ENCODE peak calls at places on chromosomes 4 and X, in nine cellular contexts. V, X, U, Z, O, T, H, C and M are unnamed samples.
A peak's percentile ranks its signal among the peaks of the same experiment; 100 is the strongest.

GRCh38 chr4:184163813-184164212 is 53.9 kb downstream of the ENPP6 start:
- DNase-seq in V (peak; percentile 26), X (no peak), U (no peak), Z (no peak), O (peak; percentile 5), T (peak; percentile 84), H (peak; percentile 35), C (no peak), M (no peak)

GRCh38 chr4:76203541-76203940 is 10.1 kb downstream of the SCARB2 start:
- DNase-seq in V (no peak), X (no peak), U (no peak), Z (no peak), O (no peak), T (no peak), H (no peak), C (no peak), M (no peak)

GRCh38 chrX:21408776-21409175 is 34.6 kb downstream of the CNKSR2 start:
- DNase-seq in V (no peak), X (no peak), U (no peak), Z (no peak), O (no peak), T (no peak), H (no peak), C (no peak), M (no peak)

GRCh38 chrX:68647156-68647957 is at the start of gene STARD8:
- DNase-seq in V (peak; percentile 2), X (no peak), U (peak; percentile 19), Z (no peak), O (peak; percentile 57), T (peak; percentile 75), H (no peak), C (peak; percentile 32), M (no peak)

GRCh38 chr4:47499705-47500104 is 14.6 kb downstream of the ATP10D start:
- DNase-seq in V (no peak), X (no peak), U (no peak), Z (no peak), O (peak; percentile 26), T (no peak), H (no peak), C (no peak), M (no peak)

GRCh38 chrX:154529206-154529612 is 13.2 kb upstream of the FAM3A start:
- DNase-seq in V (peak; percentile 45), X (no peak), U (no peak), Z (no peak), O (no peak), T (no peak), H (no peak), C (no peak), M (no peak)

GRCh38 chrX:103464071-103464773 is 55.1 kb downstream of the RAB40A start:
- DNase-seq in V (peak; percentile 10), X (no peak), U (no peak), Z (no peak), O (peak; percentile 55), T (peak; percentile 37), H (peak; percentile 4), C (peak; percentile 8), M (no peak)

GRCh38 chr4:76712564-76712963 is 185.4 kb downstream of the SOWAHB start:
- DNase-seq in V (no peak), X (no peak), U (no peak), Z (no peak), O (no peak), T (no peak), H (no peak), C (no peak), M (no peak)

GRCh38 chrX:19334945-19335626 is 8.6 kb upstream of the PDHA1 start:
- DNase-seq in V (peak; percentile 75), X (no peak), U (no peak), Z (no peak), O (peak; percentile 4), T (no peak), H (no peak), C (peak; percentile 40), M (no peak)

GRCh38 chr4:17323619-17324400 is 188.1 kb downstream of the QDPR start:
- DNase-seq in V (no peak), X (no peak), U (no peak), Z (no peak), O (peak; percentile 76), T (no peak), H (no peak), C (no peak), M (no peak)

GRCh38 chr4:186105721-186106335 is 1.3 kb downstream of the FAM149A start:
- DNase-seq in V (no peak), X (no peak), U (no peak), Z (no peak), O (no peak), T (peak; percentile 36), H (no peak), C (no peak), M (no peak)

GRCh38 chr4:48079972-48080391 is 54.1 kb downstream of the TXK start:
- DNase-seq in V (no peak), X (no peak), U (no peak), Z (no peak), O (peak; percentile 72), T (no peak), H (no peak), C (no peak), M (no peak)

GRCh38 chr4:176794651-176795050 is 1.9 kb upstream of the VEGFC start:
- DNase-seq in V (no peak), X (no peak), U (no peak), Z (no peak), O (no peak), T (no peak), H (peak; percentile 70), C (no peak), M (no peak)

GRCh38 chrX:6810796-6811195 is 275.9 kb upstream of the VCX3A start:
- DNase-seq in V (no peak), X (no peak), U (no peak), Z (no peak), O (no peak), T (no peak), H (no peak), C (no peak), M (no peak)

GRCh38 chr4:14842964-14843630 is 159.2 kb upstream of the CPEB2 start:
- DNase-seq in V (no peak), X (no peak), U (no peak), Z (no peak), O (no peak), T (no peak), H (no peak), C (no peak), M (no peak)

GRCh38 chr4:14837860-14838259 is 164.4 kb upstream of the CPEB2 start:
- DNase-seq in V (no peak), X (no peak), U (no peak), Z (no peak), O (no peak), T (no peak), H (no peak), C (no peak), M (no peak)

GRCh38 chr4:14844059-14844458 is 158.2 kb upstream of the CPEB2 start:
- DNase-seq in V (no peak), X (no peak), U (no peak), Z (no peak), O (no peak), T (no peak), H (no peak), C (no peak), M (no peak)

DNA sequence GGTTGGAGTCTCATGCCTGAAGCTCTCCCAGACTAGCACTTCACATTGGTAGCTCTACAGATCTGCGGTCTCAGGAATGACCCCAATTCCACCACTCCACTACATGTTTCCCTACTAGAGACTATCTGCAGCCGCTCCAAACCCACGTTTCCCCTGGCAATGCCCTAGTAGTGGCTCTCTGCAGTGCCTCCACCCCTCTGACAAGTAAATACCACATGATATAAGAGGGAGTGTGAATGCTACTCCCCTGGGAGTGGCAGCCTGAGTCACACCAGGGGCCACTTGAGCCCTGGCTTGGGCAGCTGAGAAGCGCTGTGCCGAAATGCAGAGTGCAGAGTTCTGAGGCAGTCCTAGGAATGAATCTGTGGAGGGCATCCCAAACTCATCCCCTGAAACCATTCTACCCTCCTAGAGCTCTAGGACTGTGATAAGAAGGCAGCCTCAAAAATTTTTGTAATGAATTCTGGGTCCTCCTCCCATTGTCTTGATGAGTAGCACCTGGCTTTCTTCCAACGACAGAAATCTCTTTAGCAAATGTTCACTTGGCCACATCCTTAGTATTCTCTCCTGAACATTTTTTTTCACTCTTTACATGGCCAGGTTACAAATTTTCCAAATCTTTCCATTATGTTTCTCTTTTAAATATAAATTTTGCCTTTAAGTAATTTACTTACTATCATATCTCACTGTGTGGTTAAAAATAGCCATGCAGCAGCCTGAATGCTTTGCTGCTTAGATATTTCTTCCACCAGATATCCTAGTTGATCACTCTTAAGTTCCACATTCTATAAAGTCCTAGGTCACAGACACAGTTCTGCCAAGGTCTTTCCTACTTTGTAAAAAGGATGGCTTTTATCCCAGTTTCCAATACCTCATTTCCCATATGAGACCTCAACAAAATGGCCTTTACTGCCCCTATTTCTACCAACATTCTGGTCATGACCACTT is 160.2 kb upstream of the CPEB2 start:
- DNase-seq in V (no peak), X (no peak), U (no peak), Z (no peak), O (no peak), T (no peak), H (no peak), C (no peak), M (no peak)
- H3K27ac ChIP-seq in V (no peak overlapping the region), X (no peak overlapping the region), U (no peak overlapping the region), Z (no peak overlapping the region), O (no peak overlapping the region), T (no peak overlapping the region), H (no peak overlapping the region), C (no peak overlapping the region), M (no peak overlapping the region)

GRCh38 chr4:146193628-146194027 is 18.1 kb downstream of the LSM6 start:
- DNase-seq in V (no peak), X (no peak), U (no peak), Z (no peak), O (no peak), T (no peak), H (no peak), C (no peak), M (no peak)
- TF ChIP-seq POLR2AphosphoS5 in V (no peak), X (no peak), U (no peak), Z (no peak), O (no peak), T (no peak), H (no peak), C (no peak), M (no peak)

DNA sequence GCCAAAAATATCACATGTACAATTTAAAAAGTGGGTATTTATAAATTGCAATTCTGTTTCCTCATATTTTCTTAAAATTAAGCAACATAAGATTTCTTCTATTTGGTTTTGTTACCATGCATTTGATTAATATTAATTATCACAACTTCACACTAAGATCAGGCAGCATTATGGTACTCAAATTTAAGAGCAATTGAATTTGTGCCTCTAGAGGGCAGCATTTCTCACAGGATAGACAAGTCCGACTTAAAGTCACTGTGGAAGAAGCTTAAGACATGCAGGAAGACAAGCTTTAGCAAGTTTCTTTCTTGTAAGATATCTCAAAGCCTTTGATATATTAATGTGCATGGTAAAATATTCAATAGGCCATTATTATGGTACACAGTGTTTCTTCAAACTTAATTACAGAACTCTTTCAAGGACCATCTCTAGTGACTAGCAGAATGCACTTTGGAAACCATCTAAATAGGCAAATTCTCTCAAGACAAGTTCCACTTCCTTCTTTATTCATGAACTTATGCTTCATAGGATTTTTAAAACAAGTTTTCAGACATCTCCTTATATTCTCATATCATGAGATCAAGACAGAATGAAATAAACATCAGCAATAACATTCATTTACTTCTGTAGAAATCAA is 35.0 kb downstream of the FBXW7 start:
- DNase-seq in V (peak; percentile 65), X (no peak), U (peak; percentile 27), Z (no peak), O (peak; percentile 84), T (peak; percentile 34), H (peak; percentile 83), C (peak; percentile 85), M (no peak)
- H3K36me3 ChIP-seq in V (no peaks in the 10 kb centered on the region), X (no peaks in the 10 kb centered on the region), U (no peaks in the 10 kb centered on the region), Z (no peaks in the 10 kb centered on the region), O (no peaks in the 10 kb centered on the region), T (no peaks in the 10 kb centered on the region), H (no peaks in the 10 kb centered on the region), C (no peaks in the 10 kb centered on the region), M (no peaks in the 10 kb centered on the region)

GRCh38 chrX:49896951-49897350 is 17.7 kb downstream of the USP27X start:
- DNase-seq in V (no peak), X (no peak), U (no peak), Z (no peak), O (no peak), T (no peak), H (no peak), C (no peak), M (no peak)
- H3K27ac ChIP-seq in V (no peak overlapping the region), X (no peak overlapping the region), U (no peak overlapping the region), Z (no peak overlapping the region), O (no peak overlapping the region), T (no peak overlapping the region), H (no peak overlapping the region), C (no peak overlapping the region), M (no peak overlapping the region)